ENCODE peak calls at places on chromosomes 3 and 15, in ten cellular contexts. I is PC-9; Y is neural progenitor cell; W is adrenal gland; P is brain microvascular endothelial cell; L is AG04449; K is mesenchymal stem cell; B is DND-41; X is AG04450; O is CD8-positive, alpha-beta T cell. Z is an unnamed sample.

GRCh38 chr3:31762888-31763351 is 218.1 kb downstream of the OSBPL10 start:
- DNase-seq in I (no peak), Y (peak), W (no peak), P (no peak), L (no peak), K (no peak), B (no peak), X (no peak), O (no peak), Z (no peak)

GRCh38 chr3:177335728-177336127 is 138.4 kb upstream of the TBL1XR1 start:
- DNase-seq in I (no peak), Y (no peak), W (no peak), P (peak), L (no peak), K (peak), B (no peak), X (no peak), O (no peak), Z (no peak)

GRCh38 chr3:10816019-10816862 is at the start of gene SLC6A11:
- DNase-seq in I (no peak), Y (peak), W (no peak), P (no peak), L (no peak), K (no peak), B (no peak), X (no peak), O (no peak), Z (no peak)

GRCh38 chr3:194993896-194994295 is 277.1 kb downstream of the XXYLT1 start:
- DNase-seq in I (no peak), Y (no peak), W (no peak), P (no peak), L (no peak), K (no peak), B (no peak), X (no peak), O (peak), Z (no peak)

GRCh38 chr3:151156618-151157216 is 46.3 kb downstream of the GPR171 start:
- DNase-seq in I (peak), Y (peak), W (no peak), P (peak), L (no peak), K (peak), B (peak), X (peak), O (no peak), Z (peak)

GRCh38 chr3:129809297-129809696 is 84.2 kb downstream of the TMCC1 start:
- DNase-seq in I (no peak), Y (no peak), W (no peak), P (no peak), L (no peak), K (no peak), B (no peak), X (no peak), O (no peak), Z (no peak)

GRCh38 chr3:161548301-161548700 is 51.7 kb downstream of the OTOL1 start:
- DNase-seq in I (no peak), Y (no peak), W (no peak), P (no peak), L (no peak), K (peak), B (no peak), X (no peak), O (no peak), Z (no peak)

GRCh38 chr15:56168394-56168793 is 75.3 kb downstream of the RFX7 start:
- DNase-seq in I (no peak), Y (no peak), W (no peak), P (peak), L (no peak), K (peak), B (no peak), X (no peak), O (no peak), Z (no peak)

GRCh38 chr3:9255976-9256375 is 6.5 kb upstream of the SRGAP3 start:
- DNase-seq in I (no peak), Y (no peak), W (no peak), P (no peak), L (no peak), K (no peak), B (no peak), X (no peak), O (no peak), Z (no peak)

GRCh38 chr15:74307827-74308642 is 59.4 kb downstream of the CYP11A1 start:
- DNase-seq in I (peak), Y (peak), W (peak), P (peak), L (no peak), K (peak), B (peak), X (no peak), O (no peak), Z (no peak)

GRCh38 chr3:142272200-142272891 is 47.0 kb upstream of the GK5 start:
- DNase-seq in I (peak), Y (no peak), W (no peak), P (no peak), L (no peak), K (peak), B (no peak), X (no peak), O (no peak), Z (no peak)

GRCh38 chr15:48811325-48811938 is 563 bp upstream of the CEP152 start:
- DNase-seq in I (no peak), Y (peak), W (no peak), P (no peak), L (no peak), K (no peak), B (no peak), X (no peak), O (no peak), Z (no peak)

GRCh38 chr3:23706116-23706515 is 99.6 kb upstream of the UBE2E1 start:
- DNase-seq in I (no peak), Y (no peak), W (no peak), P (no peak), L (no peak), K (peak), B (no peak), X (no peak), O (no peak), Z (no peak)

GRCh38 chr3:9233101-9233500 is 16.3 kb downstream of the SRGAP3 start:
- DNase-seq in I (no peak), Y (no peak), W (peak), P (no peak), L (no peak), K (no peak), B (no peak), X (no peak), O (no peak), Z (no peak)

GRCh38 chr15:71219646-71220045 is 104.4 kb downstream of the THSD4 start:
- DNase-seq in I (no peak), Y (peak), W (no peak), P (no peak), L (peak), K (peak), B (no peak), X (peak), O (no peak), Z (no peak)

GRCh38 chr15:22794063-22794462 is 7.6 kb downstream of the NIPA1 start:
- DNase-seq in I (no peak), Y (no peak), W (no peak), P (no peak), L (no peak), K (no peak), B (no peak), X (no peak), O (no peak), Z (no peak)

GRCh38 chr3:31462050-31462569 is 70.6 kb upstream of the STT3B start:
- DNase-seq in I (no peak), Y (no peak), W (no peak), P (no peak), L (no peak), K (no peak), B (peak), X (no peak), O (peak), Z (no peak)

GRCh38 chr15:66705277-66705927 is 3.4 kb downstream of the SMAD6 start:
- DNase-seq in I (no peak), Y (no peak), W (no peak), P (no peak), L (no peak), K (no peak), B (no peak), X (no peak), O (no peak), Z (no peak)
- H3K4me3 ChIP-seq in I (peak), Y (no peak), W (no peak), P (no peak), L (peak), K (peak), B (peak), X (peak), O (no peak), Z (peak)

GRCh38 chr3:175486255-175486654 is 627.1 kb downstream of the NAALADL2 start:
- DNase-seq in I (no peak), Y (no peak), W (no peak), P (no peak), L (no peak), K (no peak), B (no peak), X (no peak), O (no peak), Z (no peak)
- H3K4me3 ChIP-seq in I (no peak), Y (no peak), W (no peak), P (no peak), L (no peak), K (no peak), B (no peak), X (no peak), O (no peak), Z (no peak)

DNA sequence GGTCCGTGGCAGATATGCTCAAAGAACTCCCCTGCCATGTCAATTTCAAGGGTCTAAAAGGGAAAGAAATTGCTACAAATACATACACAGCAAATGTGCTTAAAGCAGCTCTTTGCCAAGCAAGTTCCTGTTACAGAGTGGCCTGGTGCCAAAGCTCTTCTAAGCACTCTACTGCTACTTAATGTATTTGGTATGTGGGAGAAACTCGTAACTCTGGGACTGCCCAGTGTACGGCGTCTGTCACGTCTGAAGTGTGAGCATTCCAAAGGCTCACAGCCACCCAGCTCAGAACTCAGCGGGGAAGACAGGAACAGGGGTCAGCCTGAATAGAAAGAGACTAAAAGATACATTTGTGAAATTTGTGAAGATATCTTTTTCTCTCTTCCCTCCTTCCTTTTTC is 54.6 kb downstream of the RBMS3 start:
- DNase-seq in I (peak), Y (peak), W (peak), P (peak), L (peak), K (peak), B (no peak), X (peak), O (no peak), Z (peak)
- H3K4me3 ChIP-seq in I (no peak), Y (no peak), W (no peak), P (peak), L (peak), K (peak), B (no peak), X (peak), O (no peak), Z (peak)

GRCh38 chr3:87792532-87793321 is 266.1 kb downstream of the CGGBP1 start:
- DNase-seq in I (no peak), Y (peak), W (no peak), P (peak), L (no peak), K (no peak), B (no peak), X (no peak), O (no peak), Z (no peak)

GRCh38 chr3:87791248-87792027 is 267.4 kb downstream of the CGGBP1 start:
- DNase-seq in I (no peak), Y (no peak), W (no peak), P (no peak), L (no peak), K (no peak), B (no peak), X (no peak), O (no peak), Z (no peak)

GRCh38 chr3:87788516-87788915 is 270.3 kb downstream of the CGGBP1 start:
- DNase-seq in I (no peak), Y (no peak), W (no peak), P (no peak), L (no peak), K (no peak), B (no peak), X (no peak), O (no peak), Z (no peak)

GRCh38 chr3:87793322-87793877 is 265.4 kb downstream of the CGGBP1 start:
- DNase-seq in I (no peak), Y (peak), W (no peak), P (no peak), L (no peak), K (no peak), B (no peak), X (no peak), O (no peak), Z (no peak)

DNA sequence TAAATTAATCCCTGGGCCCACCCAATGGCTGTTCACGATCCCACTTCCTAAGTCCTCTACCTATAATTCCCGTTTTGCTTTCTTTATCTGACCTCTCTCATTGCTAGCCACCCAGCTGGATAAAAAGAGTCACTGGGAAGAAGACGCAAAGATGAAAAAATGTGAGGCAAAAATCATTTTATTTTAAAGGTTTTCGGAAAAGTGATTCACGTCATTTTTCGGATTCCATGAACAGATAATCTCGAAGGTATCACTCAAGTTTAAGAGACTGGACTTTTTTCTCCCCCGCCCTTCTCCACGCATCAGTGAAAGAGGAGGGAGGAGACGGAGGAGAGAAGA is 266.6 kb downstream of the CGGBP1 start:
- DNase-seq in I (no peak), Y (no peak), W (no peak), P (peak), L (no peak), K (no peak), B (no peak), X (no peak), O (no peak), Z (no peak)
- H3K4me3 ChIP-seq in I (no peak), Y (peak), W (no peak), P (peak), L (no peak), K (peak), B (no peak), X (no peak), O (no peak), Z (no peak)

GRCh38 chr3:53166781-53167291 is 5.8 kb downstream of the PRKCD start:
- DNase-seq in I (no peak), Y (no peak), W (peak), P (peak), L (no peak), K (peak), B (no peak), X (peak), O (no peak), Z (peak)
- H3K4me3 ChIP-seq in I (no peak), Y (no peak), W (no peak), P (no peak), L (no peak), K (peak), B (no peak), X (no peak), O (no peak), Z (no peak)

GRCh38 chr15:45635763-45636292 is 999 bp downstream of the SQOR start:
- DNase-seq in I (no peak), Y (no peak), W (no peak), P (no peak), L (no peak), K (no peak), B (no peak), X (no peak), O (no peak), Z (no peak)

GRCh38 chr15:45631831-45632230 is 3.0 kb upstream of the SQOR start:
- DNase-seq in I (no peak), Y (no peak), W (no peak), P (no peak), L (no peak), K (peak), B (no peak), X (no peak), O (no peak), Z (no peak)

GRCh38 chr15:45635191-45635638 is 386 bp downstream of the SQOR start:
- DNase-seq in I (peak), Y (peak), W (peak), P (no peak), L (no peak), K (peak), B (peak), X (no peak), O (no peak), Z (no peak)

GRCh38 chr15:45637552-45638033 is 2.8 kb downstream of the SQOR start:
- DNase-seq in I (peak), Y (no peak), W (peak), P (peak), L (peak), K (peak), B (peak), X (peak), O (peak), Z (peak)

DNA sequence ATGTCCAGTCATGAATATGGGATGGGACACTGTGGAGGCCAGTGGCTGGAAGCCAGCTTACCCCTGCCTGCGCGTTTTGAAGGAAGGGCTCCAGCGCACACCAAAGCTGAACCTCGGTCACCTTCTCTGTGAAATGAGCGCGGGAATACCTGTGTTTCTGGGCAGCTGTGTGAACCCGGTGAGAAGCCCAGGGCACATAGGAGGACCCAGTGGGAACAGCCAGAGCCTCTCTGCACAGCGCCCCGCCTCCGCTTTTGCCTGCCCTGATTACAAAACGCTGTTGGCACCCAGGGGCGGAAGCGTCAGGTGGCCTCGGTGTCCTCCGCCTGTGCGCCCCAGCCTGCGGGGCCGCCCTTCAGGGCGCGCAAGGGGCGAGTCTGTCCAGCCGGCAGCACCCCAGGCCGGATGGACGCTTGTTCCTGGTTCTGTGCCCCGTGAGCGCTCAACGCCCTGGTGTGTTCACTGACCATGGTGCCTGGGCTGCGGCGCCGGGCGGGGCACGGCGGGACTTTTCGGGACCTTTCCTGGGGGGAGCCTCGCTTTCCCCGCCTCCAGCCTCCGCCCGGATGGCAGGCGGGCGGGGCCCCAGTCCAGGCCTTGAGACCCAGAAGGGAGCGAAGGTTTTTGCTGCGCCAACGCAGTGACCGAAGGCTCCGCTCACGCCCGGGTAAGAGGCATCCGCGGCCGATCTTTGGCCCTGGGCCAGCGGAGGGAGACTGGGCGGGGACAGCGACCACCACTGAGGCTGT is at the start of gene SQOR:
- DNase-seq in I (peak), Y (peak), W (peak), P (peak), L (no peak), K (peak), B (peak), X (no peak), O (peak), Z (no peak)
- H3K4me3 ChIP-seq in I (peak), Y (peak), W (peak), P (peak), L (peak), K (peak), B (peak), X (peak), O (peak), Z (peak)

GRCh38 chr3:157248590-157249425 is 88.9 kb upstream of the CCNL1 start:
- DNase-seq in I (peak), Y (peak), W (peak), P (peak), L (peak), K (peak), B (no peak), X (peak), O (no peak), Z (peak)
- H3K4me3 ChIP-seq in I (no peak), Y (no peak), W (no peak), P (no peak), L (no peak), K (peak), B (no peak), X (no peak), O (no peak), Z (no peak)

DNA sequence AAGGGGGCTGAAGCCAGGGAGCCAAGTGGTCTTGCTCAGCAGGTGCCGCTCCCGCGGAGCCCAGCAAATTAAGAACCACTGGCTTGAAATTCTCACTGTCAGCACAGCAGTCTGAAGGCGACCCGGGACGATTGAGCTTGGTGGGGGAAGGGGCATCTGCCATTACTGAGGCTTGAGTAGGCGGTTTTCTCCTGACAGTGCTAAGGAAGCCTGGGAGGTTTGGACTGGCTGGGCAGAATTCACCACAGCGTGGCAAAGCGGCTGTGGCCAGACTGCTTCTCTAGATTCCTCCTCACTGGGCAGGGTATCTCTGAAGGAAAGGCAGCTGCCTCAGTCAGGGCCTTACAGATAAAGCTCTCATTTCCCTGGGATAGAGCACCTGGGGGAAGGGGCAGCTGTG is 57.0 kb upstream of the GPR149 start:
- DNase-seq in I (no peak), Y (peak), W (no peak), P (no peak), L (no peak), K (no peak), B (no peak), X (no peak), O (no peak), Z (no peak)
- H3K4me3 ChIP-seq in I (no peak), Y (no peak), W (no peak), P (no peak), L (no peak), K (no peak), B (no peak), X (no peak), O (no peak), Z (no peak)

GRCh38 chr3:4716231-4716630 is 223.1 kb downstream of the ITPR1 start:
- DNase-seq in I (no peak), Y (no peak), W (no peak), P (no peak), L (no peak), K (no peak), B (no peak), X (no peak), O (no peak), Z (no peak)
- H3K4me3 ChIP-seq in I (no peak), Y (no peak), W (no peak), P (no peak), L (no peak), K (no peak), B (no peak), X (no peak), O (no peak), Z (no peak)

Z was measured in HFF-Myc.